ENCODE peak calls at places on chromosomes 5 and 9, in five cellular contexts. R, A, E, P and T are unnamed samples.

GRCh38 chr5:32638309-32638708 is 53.0 kb downstream of the SUB1 start:
- DNase-seq in R (no peak), A (no peak), E (no peak), P (no peak), T (no peak)

GRCh38 chr5:36685631-36686147 is 79.3 kb downstream of the SLC1A3 start:
- DNase-seq in R (no peak), A (peak), E (no peak), P (no peak), T (no peak)

GRCh38 chr5:55234171-55234700 is 828 bp upstream of the CCNO start:
- DNase-seq in R (peak), A (peak), E (no peak), P (no peak), T (peak)

GRCh38 chr5:1172670-1173404 is 28.6 kb upstream of the SLC6A19 start:
- DNase-seq in R (no peak), A (no peak), E (no peak), P (no peak), T (no peak)

GRCh38 chr5:124751031-124751430 is 4.6 kb upstream of the ZNF608 start:
- DNase-seq in R (no peak), A (no peak), E (no peak), P (no peak), T (no peak)

GRCh38 chr5:76526950-76527349 is 96.3 kb downstream of the F2RL2 start:
- DNase-seq in R (no peak), A (no peak), E (no peak), P (no peak), T (no peak)

GRCh38 chr5:151745071-151745705 is 13.2 kb downstream of the ATOX1 start:
- DNase-seq in R (peak), A (peak), E (no peak), P (no peak), T (no peak)

GRCh38 chr9:105880517-105880916 is 186.2 kb downstream of the TMEM38B start:
- DNase-seq in R (no peak), A (no peak), E (no peak), P (no peak), T (no peak)

GRCh38 chr5:115072266-115073056 is 97.2 kb downstream of the TRIM36 start:
- DNase-seq in R (no peak), A (no peak), E (no peak), P (no peak), T (no peak)

DNA sequence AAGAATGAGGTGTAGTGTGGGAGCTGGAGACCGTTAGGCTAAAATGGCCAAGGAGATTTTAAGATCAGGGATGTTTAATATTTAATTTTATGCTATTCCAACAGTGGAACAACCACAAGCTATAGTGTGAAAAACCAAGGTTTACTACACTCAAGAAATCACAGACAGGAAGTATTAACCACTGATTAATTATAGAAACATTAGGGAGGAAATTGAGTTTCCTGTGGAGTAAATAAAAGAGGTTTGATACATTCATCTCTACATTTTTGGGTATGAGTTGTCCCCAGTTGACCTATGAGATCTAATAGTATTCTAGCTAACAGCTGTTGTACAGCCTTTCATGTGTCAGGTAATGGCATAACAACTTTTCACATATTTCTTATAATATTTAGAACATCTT is 103.7 kb upstream of the MPDZ start:
- DNase-seq in R (no peak), A (no peak), E (no peak), P (no peak), T (no peak)
- H3K27ac ChIP-seq in R (no peak), A (no peak), E (no peak), P (no peak), T (no peak)

DNA sequence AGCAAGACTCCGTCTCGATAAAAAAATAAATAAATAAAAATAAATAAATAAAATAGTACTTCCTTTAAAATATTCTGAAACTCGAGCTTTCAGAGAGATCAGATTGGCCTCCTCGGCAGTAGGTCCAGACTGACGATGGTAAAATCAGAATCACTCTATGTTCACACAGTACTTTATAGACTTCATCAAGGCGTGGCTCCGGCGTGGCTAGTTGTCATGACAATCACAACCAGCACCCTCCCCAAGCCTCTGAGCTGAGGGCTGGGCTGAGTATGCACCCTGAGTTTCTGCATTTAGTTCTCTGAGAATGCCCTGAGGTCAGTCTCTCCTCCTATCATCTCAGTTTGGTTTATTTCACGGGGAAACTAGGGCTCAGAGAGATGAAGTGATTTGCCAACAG is 43.3 kb upstream of the BARHL1 start:
- DNase-seq in R (no peak), A (no peak), E (no peak), P (no peak), T (no peak)
- H3K27ac ChIP-seq in R (no peak), A (no peak), E (no peak), P (no peak), T (no peak)

DNA sequence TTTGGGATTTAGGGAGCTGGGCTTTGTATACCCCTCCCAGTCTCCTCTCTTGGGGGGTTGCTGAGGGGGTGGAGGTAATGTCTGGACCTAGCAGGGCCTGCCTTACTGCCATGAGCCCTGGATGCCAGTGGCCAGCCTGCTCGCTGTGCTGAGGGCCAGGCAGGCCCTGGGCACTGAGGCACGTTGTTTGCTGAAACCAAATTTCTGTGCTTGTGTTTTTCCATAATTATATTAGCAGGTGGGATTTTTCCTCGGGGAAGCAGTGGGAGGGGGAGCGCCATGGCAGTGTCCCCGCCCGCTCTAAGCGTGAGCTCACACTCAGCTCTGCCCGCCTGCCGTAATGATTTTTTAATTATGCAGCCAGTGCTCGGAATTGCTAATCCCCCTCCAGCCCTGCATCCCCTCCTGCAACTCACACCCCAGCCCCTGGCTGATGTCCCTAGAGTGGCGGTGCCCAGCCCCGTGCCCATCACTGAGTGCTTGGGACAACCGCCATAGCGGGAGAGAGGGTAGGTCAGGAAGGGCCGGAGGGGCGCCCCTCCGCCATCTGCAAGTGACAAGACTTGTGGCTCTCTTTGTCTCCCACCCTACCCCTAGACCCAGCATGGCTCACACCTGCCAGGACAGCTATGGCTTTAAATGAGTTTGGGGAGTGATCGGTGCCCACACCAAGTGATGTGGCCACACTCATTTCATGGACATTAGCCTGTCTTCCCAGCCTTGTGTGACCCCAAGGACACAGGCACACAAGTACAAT is 21.0 kb downstream of the CXXC5 start:
- DNase-seq in R (no peak), A (no peak), E (no peak), P (no peak), T (no peak)
- H3K27ac ChIP-seq in R (peak), A (peak), E (peak), P (peak), T (peak)

GRCh38 chr5:56420323-56420722 is 187.2 kb upstream of the ANKRD55 start:
- DNase-seq in R (no peak), A (no peak), E (no peak), P (no peak), T (no peak)

GRCh38 chr5:56426658-56427057 is 193.5 kb upstream of the ANKRD55 start:
- DNase-seq in R (no peak), A (no peak), E (no peak), P (no peak), T (no peak)

GRCh38 chr5:56419667-56420066 is 186.5 kb upstream of the ANKRD55 start:
- DNase-seq in R (no peak), A (no peak), E (no peak), P (no peak), T (no peak)

DNA sequence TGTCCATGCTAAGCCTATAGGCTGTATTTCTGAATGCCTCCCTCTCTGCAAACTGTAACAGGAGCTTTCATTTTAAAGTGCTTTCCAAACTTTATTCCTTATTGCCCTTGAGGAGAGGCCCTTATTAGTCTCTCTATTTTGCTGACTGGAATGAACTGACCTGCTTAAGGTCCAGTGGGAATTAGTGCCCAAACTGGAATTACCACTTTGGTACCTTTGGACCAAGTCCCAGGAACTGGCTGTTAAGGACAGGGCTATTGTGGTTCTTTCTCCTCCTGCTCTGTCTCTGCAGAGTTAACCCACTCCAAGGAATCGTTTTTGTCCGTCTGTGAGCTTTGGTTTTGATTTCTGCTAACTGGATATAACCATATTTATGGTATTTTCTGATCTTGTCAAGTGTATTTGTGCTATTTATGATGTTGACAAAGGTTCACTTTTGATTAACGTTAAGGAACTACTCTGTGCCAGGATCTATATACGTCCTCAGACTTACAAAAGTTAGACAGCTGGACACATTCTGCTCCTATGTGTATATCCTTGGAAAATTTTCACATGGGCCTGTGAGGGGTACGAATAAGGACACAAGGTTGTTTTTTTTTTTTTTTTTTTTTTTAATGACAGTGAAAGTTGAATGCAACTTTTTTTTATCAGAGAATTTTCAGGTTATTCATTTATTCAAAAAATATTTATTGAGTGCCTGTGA is 189.1 kb upstream of the ANKRD55 start:
- DNase-seq in R (no peak), A (no peak), E (no peak), P (no peak), T (peak)
- H3K27ac ChIP-seq in R (no peak), A (no peak), E (no peak), P (no peak), T (peak)

DNA sequence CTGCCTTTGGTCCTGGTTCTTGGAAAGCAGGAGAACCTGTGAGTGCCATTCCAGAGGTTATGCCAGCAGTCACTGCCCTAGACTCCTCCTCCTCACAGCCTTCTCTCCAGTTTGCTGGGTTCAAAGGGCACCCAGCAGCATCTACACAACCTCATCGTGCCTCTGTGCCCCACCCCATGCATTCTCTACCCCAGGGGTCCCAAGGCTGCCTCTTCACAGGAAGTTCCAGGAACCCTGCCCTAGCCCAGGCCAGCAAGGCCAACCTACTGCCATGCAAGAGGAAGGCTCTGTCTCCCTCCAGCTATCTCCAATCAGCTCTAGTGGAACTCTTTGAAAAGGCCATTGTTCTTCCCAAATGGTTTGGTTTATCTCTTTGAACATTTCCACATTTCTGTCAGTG is 21.2 kb downstream of the ENC1 start:
- DNase-seq in R (no peak), A (no peak), E (no peak), P (peak), T (no peak)
- H3K27ac ChIP-seq in R (no peak), A (no peak), E (no peak), P (peak), T (no peak)

GRCh38 chr9:123349033-123349432 is 7.0 kb upstream of the CRB2 start:
- DNase-seq in R (no peak), A (no peak), E (no peak), P (no peak), T (no peak)
- H3K27ac ChIP-seq in R (no peak), A (no peak), E (no peak), P (no peak), T (no peak)

DNA sequence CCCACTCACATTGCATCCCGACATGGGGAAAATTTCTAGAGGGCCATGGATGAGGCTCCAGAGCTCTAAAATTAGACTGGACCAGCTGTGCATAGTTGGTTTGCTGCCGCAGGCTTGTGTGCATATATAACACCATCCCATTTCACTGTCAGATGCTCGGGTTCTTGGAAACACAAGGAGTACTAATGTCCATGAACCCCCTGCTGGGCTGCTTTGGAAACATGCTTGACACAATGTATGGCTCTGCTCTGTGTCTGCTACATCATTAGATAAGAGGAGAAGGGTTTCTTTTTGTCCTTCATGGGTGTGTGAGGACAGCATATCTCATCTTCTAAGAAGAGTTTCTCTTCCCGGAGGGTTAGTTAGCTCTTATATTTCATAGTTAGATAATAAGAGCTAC is 292.1 kb upstream of the RORB start:
- DNase-seq in R (no peak), A (no peak), E (no peak), P (no peak), T (no peak)
- H3K27ac ChIP-seq in R (no peak), A (no peak), E (no peak), P (no peak), T (no peak)

DNA sequence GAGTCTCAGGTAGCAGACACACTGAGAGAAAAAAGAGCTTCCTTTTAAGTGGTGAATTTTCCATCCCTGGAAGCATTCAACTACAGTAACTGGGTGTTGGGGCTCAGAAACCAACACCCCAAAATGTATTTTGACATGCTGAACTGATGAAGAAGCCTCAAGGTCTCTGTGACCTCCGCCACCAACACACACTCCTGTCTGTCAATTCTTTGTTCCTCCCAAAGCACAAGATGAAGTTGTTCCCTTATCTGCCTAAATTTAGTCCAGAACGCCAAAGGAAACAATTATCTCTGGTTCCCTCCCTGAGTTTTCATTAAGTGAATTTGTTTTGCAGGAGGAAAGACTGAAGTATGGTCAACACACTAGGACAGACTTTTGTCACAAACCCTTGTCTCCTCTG is 1.4 kb upstream of the CDKN2AIPNL start:
- DNase-seq in R (no peak), A (no peak), E (no peak), P (no peak), T (no peak)
- H3K27ac ChIP-seq in R (no peak), A (no peak), E (peak), P (peak), T (peak)